ENCODE peak calls at places on chromosomes 5 and 9, in five cellular contexts. One of them, this sample, is unnamed.

GRCh38 chr5:77015938-77016569 is 14.2 kb upstream of the AGGF1 start:
- DNase-seq in stomach: no peak
- DNase-seq in ovary: no peak
- DNase-seq in tibial nerve: no peak
- DNase-seq in transverse colon: no peak
- DNase-seq in this sample: peak

GRCh38 chr9:69885931-69886330 is 65.3 kb downstream of the CFAP95 start:
- DNase-seq in tibial nerve: no peak
- DNase-seq in stomach: no peak
- DNase-seq in transverse colon: no peak
- DNase-seq in ovary: no peak
- DNase-seq in this sample: no peak

GRCh38 chr5:135704616-135705015 is 125.8 kb upstream of the CXCL14 start:
- DNase-seq in ovary: no peak
- DNase-seq in stomach: no peak
- DNase-seq in transverse colon: no peak
- DNase-seq in tibial nerve: no peak
- DNase-seq in this sample: no peak

GRCh38 chr5:31811210-31811609 is 172.3 kb downstream of the PDZD2 start:
- DNase-seq in transverse colon: no peak
- DNase-seq in tibial nerve: no peak
- DNase-seq in stomach: no peak
- DNase-seq in ovary: no peak
- DNase-seq in this sample: peak

GRCh38 chr5:134371834-134372340 is 518 bp downstream of the UBE2B start:
- DNase-seq in ovary: peak
- DNase-seq in stomach: peak
- DNase-seq in transverse colon: peak
- DNase-seq in tibial nerve: peak
- DNase-seq in this sample: peak

GRCh38 chr9:109535365-109535764 is 37.3 kb upstream of the PTPN3 start:
- DNase-seq in transverse colon: no peak
- DNase-seq in ovary: no peak
- DNase-seq in stomach: no peak
- DNase-seq in tibial nerve: no peak
- DNase-seq in this sample: no peak

GRCh38 chr5:123538670-123539459 is 26.9 kb downstream of the CSNK1G3 start:
- DNase-seq in tibial nerve: no peak
- DNase-seq in ovary: no peak
- DNase-seq in stomach: no peak
- DNase-seq in transverse colon: no peak
- DNase-seq in this sample: no peak

GRCh38 chr5:145466533-145466932 is 368.6 kb downstream of the PRELID2 start:
- DNase-seq in stomach: no peak
- DNase-seq in ovary: no peak
- DNase-seq in tibial nerve: no peak
- DNase-seq in transverse colon: no peak
- DNase-seq in this sample: no peak

GRCh38 chr9:111743275-111743674 is 51.5 kb downstream of the SHOC1 start:
- DNase-seq in transverse colon: no peak
- DNase-seq in stomach: no peak
- DNase-seq in ovary: no peak
- DNase-seq in tibial nerve: no peak
- DNase-seq in this sample: no peak

GRCh38 chr5:109953821-109954220 is 264.1 kb downstream of the MAN2A1 start:
- DNase-seq in tibial nerve: no peak
- DNase-seq in ovary: no peak
- DNase-seq in transverse colon: no peak
- DNase-seq in stomach: no peak
- DNase-seq in this sample: no peak

GRCh38 chr5:146533260-146533857 is 17.4 kb upstream of the GPR151 start:
- DNase-seq in tibial nerve: peak
- DNase-seq in transverse colon: peak
- DNase-seq in ovary: peak
- DNase-seq in stomach: peak
- DNase-seq in this sample: peak

GRCh38 chr5:163612358-163613149 is 107.1 kb downstream of the MAT2B start:
- DNase-seq in tibial nerve: no peak
- DNase-seq in stomach: no peak
- DNase-seq in ovary: no peak
- DNase-seq in transverse colon: no peak
- DNase-seq in this sample: no peak

GRCh38 chr5:179818746-179819295 is 1.9 kb upstream of the SQSTM1 start:
- DNase-seq in transverse colon: peak
- DNase-seq in tibial nerve: peak
- DNase-seq in ovary: peak
- DNase-seq in stomach: peak
- DNase-seq in this sample: peak

GRCh38 chr5:140111859-140112551 is 1.9 kb upstream of the PURA start:
- DNase-seq in stomach: no peak
- DNase-seq in tibial nerve: no peak
- DNase-seq in ovary: no peak
- DNase-seq in transverse colon: no peak
- DNase-seq in this sample: peak

GRCh38 chr9:111872886-111873285 is 23.7 kb upstream of the UGCG start:
- DNase-seq in stomach: no peak
- DNase-seq in tibial nerve: no peak
- DNase-seq in transverse colon: no peak
- DNase-seq in ovary: no peak
- DNase-seq in this sample: no peak

GRCh38 chr5:149761461-149761860 is 31.4 kb downstream of the PPARGC1B start:
- DNase-seq in stomach: no peak
- DNase-seq in tibial nerve: no peak
- DNase-seq in ovary: no peak
- DNase-seq in transverse colon: no peak
- DNase-seq in this sample: no peak

GRCh38 chr5:53464722-53465121 is 15.7 kb upstream of the FST start:
- DNase-seq in transverse colon: no peak
- DNase-seq in ovary: no peak
- DNase-seq in stomach: no peak
- DNase-seq in tibial nerve: no peak
- DNase-seq in this sample: no peak

GRCh38 chr9:80664327-80665210 is 1024.8 kb downstream of the TLE1 start:
- DNase-seq in ovary: no peak
- DNase-seq in tibial nerve: no peak
- DNase-seq in stomach: no peak
- DNase-seq in transverse colon: no peak
- DNase-seq in this sample: no peak

GRCh38 chr5:171493646-171494393 is 74.4 kb downstream of the FGF18 start:
- DNase-seq in ovary: no peak
- DNase-seq in tibial nerve: no peak
- DNase-seq in stomach: no peak
- DNase-seq in transverse colon: no peak
- DNase-seq in this sample: no peak

GRCh38 chr5:165735388-165735787 is 2230.0 kb downstream of the MAT2B start:
- DNase-seq in stomach: no peak
- DNase-seq in ovary: no peak
- DNase-seq in tibial nerve: no peak
- DNase-seq in transverse colon: no peak
- DNase-seq in this sample: no peak

GRCh38 chr5:33810491-33811120 is 81.2 kb downstream of the ADAMTS12 start:
- DNase-seq in stomach: no peak
- DNase-seq in ovary: no peak
- DNase-seq in transverse colon: peak
- DNase-seq in tibial nerve: no peak
- DNase-seq in this sample: no peak

GRCh38 chr9:137067860-137068538 is 2.4 kb downstream of the SAPCD2 start:
- DNase-seq in transverse colon: peak
- DNase-seq in stomach: peak
- DNase-seq in tibial nerve: peak
- DNase-seq in ovary: peak
- DNase-seq in this sample: peak

GRCh38 chr5:58800410-58800809 is 217.5 kb downstream of the RAB3C start:
- DNase-seq in ovary: no peak
- DNase-seq in transverse colon: no peak
- DNase-seq in tibial nerve: no peak
- DNase-seq in stomach: no peak
- DNase-seq in this sample: no peak

GRCh38 chr5:54669285-54669684 is 151.7 kb downstream of the SNX18 start:
- DNase-seq in tibial nerve: no peak
- DNase-seq in stomach: no peak
- DNase-seq in transverse colon: no peak
- DNase-seq in ovary: no peak
- DNase-seq in this sample: no peak

DNA sequence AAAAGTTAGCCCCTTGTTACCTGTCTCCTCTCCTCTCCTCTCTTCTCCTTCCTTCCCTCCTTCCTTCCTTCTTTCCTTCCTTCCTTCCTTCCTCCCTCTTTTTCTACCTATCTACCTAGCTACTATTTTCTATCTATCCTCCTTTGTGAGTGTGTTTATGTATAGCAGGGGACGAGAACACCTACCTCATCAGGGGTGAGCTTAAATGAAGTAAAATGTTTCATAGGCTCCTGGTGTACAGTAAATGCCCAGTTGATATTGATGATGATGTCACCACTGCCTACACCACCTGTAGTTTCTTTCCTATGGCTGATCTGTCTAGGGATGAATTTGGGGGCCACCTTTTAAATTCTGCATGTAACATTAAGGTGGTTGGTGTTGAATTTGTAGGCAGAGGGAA is 4.3 kb downstream of the SPIN1 start:
- DNase-seq in ovary: no peak
- DNase-seq in transverse colon: no peak
- DNase-seq in tibial nerve: no peak
- DNase-seq in stomach: no peak
- DNase-seq in this sample: no peak
- TF ChIP-seq POLR2A in ovary: no peak
- TF ChIP-seq POLR2A in transverse colon: no peak
- TF ChIP-seq POLR2A in tibial nerve: no peak
- TF ChIP-seq POLR2A in stomach: no peak
- TF ChIP-seq POLR2A in this sample: no peak

DNA sequence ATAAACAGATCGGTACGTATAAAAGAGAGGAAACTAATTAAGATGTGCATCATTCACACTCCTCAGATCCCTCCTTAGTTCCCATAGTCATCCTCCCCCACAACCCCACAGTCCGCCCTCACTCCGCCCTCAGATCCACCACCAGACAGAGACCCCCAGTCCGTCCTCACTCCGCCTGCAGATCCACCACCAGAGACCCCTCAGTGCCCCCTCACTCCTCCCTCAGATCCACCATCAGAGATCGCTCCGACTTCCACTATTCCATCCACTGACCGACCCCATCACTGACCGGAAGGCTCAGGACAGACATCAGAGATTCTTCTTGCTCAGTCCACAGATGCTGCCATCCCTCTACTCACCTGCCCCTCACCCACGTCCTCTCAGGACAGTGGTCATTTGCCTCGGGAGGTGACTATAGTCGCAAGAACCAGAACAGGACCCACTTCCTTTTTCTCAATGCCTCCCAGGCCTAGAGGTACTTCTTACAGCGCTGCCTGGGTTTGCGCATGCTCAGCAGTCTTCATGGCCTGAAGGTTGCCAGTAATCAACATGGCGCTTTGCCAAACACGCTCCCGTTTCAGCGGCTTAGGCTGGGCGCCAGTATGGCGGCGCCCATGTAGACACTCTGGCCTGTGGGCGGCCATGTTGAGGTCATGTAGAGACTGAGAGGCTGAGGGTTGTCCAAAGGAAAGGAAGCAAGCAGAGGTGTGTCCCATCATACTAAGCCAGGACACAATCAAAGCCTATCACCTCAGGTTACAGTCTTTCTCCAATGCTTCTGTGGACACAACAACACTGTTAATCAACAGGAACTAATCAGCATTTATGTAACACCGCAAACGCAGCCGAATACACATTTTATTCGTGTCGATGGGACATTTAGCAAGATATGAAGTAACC is at the start of gene ZNF484:
- DNase-seq in tibial nerve: peak
- DNase-seq in stomach: peak
- DNase-seq in ovary: peak
- DNase-seq in transverse colon: peak
- DNase-seq in this sample: peak
- TF ChIP-seq POLR2A in tibial nerve: peak
- TF ChIP-seq POLR2A in stomach: no peak
- TF ChIP-seq POLR2A in ovary: no peak
- TF ChIP-seq POLR2A in transverse colon: peak
- TF ChIP-seq POLR2A in this sample: peak

GRCh38 chr5:15008476-15008875 is 136.9 kb upstream of the ANKH start:
- DNase-seq in transverse colon: peak
- DNase-seq in tibial nerve: peak
- DNase-seq in ovary: peak
- DNase-seq in stomach: peak
- DNase-seq in this sample: no peak
- TF ChIP-seq POLR2A in transverse colon: no peak
- TF ChIP-seq POLR2A in tibial nerve: no peak
- TF ChIP-seq POLR2A in ovary: no peak
- TF ChIP-seq POLR2A in stomach: no peak
- TF ChIP-seq POLR2A in this sample: no peak

DNA sequence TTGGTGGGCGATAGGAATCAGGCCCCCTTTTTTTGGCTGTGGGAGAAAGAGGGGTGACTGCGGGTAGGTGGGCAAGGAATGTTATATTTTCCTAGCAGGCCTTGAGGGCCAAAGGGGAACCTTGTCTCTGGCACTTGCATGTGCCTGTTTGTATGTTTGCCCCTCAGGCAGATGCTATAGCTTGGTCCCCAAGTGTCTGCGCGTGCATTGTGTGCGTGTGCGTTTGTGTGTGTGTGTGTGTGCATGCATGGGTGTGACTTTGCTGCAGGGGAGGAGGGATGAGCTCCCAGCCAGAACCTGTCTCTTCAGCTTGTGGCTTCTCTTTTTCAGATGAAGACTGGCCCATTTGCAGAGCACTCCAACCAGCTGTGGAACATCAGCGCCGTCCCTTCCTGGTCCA is 30.9 kb downstream of the PTPA start:
- DNase-seq in tibial nerve: no peak
- DNase-seq in ovary: no peak
- DNase-seq in transverse colon: no peak
- DNase-seq in stomach: no peak
- DNase-seq in this sample: no peak
- TF ChIP-seq POLR2A in tibial nerve: no peak
- TF ChIP-seq POLR2A in ovary: no peak
- TF ChIP-seq POLR2A in transverse colon: no peak
- TF ChIP-seq POLR2A in stomach: no peak
- TF ChIP-seq POLR2A in this sample: no peak

GRCh38 chr5:143057580-143057999 is 287.4 kb downstream of the ARHGAP26 start:
- DNase-seq in transverse colon: no peak
- DNase-seq in stomach: no peak
- DNase-seq in tibial nerve: no peak
- DNase-seq in ovary: no peak
- DNase-seq in this sample: no peak
- TF ChIP-seq POLR2A in transverse colon: no peak
- TF ChIP-seq POLR2A in stomach: no peak
- TF ChIP-seq POLR2A in tibial nerve: no peak
- TF ChIP-seq POLR2A in ovary: no peak
- TF ChIP-seq POLR2A in this sample: no peak

This sample was measured in erythroblast.